ENCODE peak calls at places on chromosomes 5 and 9, in nine cellular contexts. U is lower lobe of right lung, E is left ventricle myocardium inferior, M is Peyer's patch, C is aorta, P is hepatocyte, V is uterus, I is neuronal stem cell, S is vagina. Q is an unnamed sample.

GRCh38 chr9:115104908-115105307 is 13.0 kb downstream of the TNC start:
- DNase-seq in M (no peak), P (no peak), V (no peak), E (no peak), U (no peak), S (no peak), I (no peak), C (no peak), Q (no peak)

GRCh38 chr9:129406278-129407225 is 214.3 kb downstream of the C9orf50 start:
- DNase-seq in P (no peak), I (no peak), S (no peak), V (peak), E (peak), C (no peak), U (peak), M (no peak), Q (no peak)

GRCh38 chr5:124285071-124285470 is 461.4 kb downstream of the ZNF608 start:
- DNase-seq in P (no peak), U (no peak), M (no peak), V (no peak), E (no peak), I (no peak), S (no peak), C (no peak), Q (no peak)

GRCh38 chr9:111427186-111427585 is 57.0 kb downstream of the ECPAS start:
- DNase-seq in E (no peak), U (no peak), P (no peak), C (no peak), V (no peak), S (no peak), I (no peak), M (no peak), Q (no peak)

GRCh38 chr5:57438162-57438561 is 44.4 kb downstream of the ACTBL2 start:
- DNase-seq in E (no peak), U (no peak), P (no peak), M (no peak), I (no peak), C (no peak), S (no peak), V (no peak), Q (no peak)

GRCh38 chr5:149130932-149131273 is 10.4 kb upstream of the ABLIM3 start:
- DNase-seq in E (no peak), M (no peak), I (no peak), U (no peak), P (peak), S (no peak), V (no peak), C (no peak), Q (no peak)

GRCh38 chr9:17742065-17742464 is 163.2 kb downstream of the SH3GL2 start:
- DNase-seq in I (peak), S (no peak), U (no peak), M (no peak), E (no peak), P (no peak), V (no peak), C (no peak), Q (no peak)

GRCh38 chr9:33378121-33378795 is 24.1 kb downstream of the AQP7 start:
- DNase-seq in M (no peak), P (no peak), E (no peak), U (no peak), V (no peak), C (peak), I (no peak), S (no peak), Q (no peak)

GRCh38 chr5:89289604-89290003 is 406.6 kb upstream of the MEF2C start:
- DNase-seq in V (no peak), U (no peak), M (no peak), S (no peak), P (no peak), I (no peak), C (no peak), E (no peak), Q (no peak)

GRCh38 chr9:4680178-4680535 is 788 bp downstream of the CDC37L1 start:
- DNase-seq in M (no peak), U (no peak), V (no peak), E (no peak), S (no peak), I (no peak), C (no peak), P (peak), Q (no peak)

DNA sequence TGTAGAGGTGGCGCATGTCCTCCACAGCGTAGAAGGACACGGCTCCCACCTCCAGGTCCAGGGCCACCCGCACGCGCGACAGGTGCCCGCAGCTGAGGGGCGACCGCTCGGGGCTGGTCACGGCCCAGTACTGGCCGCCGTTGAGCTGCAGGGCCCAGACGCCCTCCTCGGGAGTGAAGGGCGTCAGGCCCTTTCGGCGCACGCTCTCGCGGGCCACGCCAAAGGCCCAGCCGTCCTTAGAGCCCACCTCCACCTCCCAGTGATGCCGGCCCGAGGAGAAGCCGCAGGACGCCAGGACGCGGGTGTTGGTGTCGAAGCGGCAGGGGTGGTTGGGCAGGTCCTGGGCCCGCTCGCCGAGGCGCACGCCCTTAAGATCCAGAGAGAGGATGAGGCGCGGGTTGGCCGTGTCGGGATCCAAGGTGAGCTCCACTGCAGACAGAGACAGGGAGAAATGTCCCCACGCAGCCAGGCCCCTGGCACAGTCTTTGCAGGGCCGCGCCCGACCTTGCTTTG is 9.7 kb downstream of the TRIM7 start:
- DNase-seq in I (no peak), C (peak), U (no peak), V (no peak), E (no peak), S (no peak), M (no peak), P (no peak), Q (no peak)
- H3K27ac ChIP-seq in I (no peak), C (no peak), U (no peak), V (no peak), E (no peak), S (no peak), M (no peak), P (no peak), Q (no peak)

DNA sequence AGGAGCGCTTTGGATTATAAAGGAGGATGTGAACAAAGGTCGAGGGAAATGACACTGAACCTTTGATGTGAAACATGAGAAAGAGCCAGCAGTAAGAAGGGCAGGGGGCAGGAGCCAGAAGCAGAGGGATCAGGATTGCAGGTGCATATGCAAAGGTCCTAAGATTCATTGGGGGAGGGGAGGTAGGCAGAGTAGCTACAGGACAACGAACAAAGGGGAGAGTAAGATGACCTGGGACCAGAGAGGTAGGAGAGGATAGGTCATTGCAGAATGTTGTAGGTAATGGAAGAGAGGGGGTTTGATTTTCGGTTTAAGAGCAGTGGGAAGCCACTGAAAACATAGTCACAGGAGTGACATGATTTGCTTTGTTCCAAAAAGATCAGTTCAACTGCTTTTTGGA is 129.2 kb upstream of the TRPM3 start:
- DNase-seq in E (no peak), U (no peak), V (no peak), P (peak), C (no peak), S (no peak), M (no peak), I (no peak), Q (no peak)
- H3K4me3 ChIP-seq in E (no peak), U (no peak), V (no peak), P (no peak), C (no peak), S (no peak), M (no peak), I (no peak), Q (no peak)

GRCh38 chr5:7789567-7789966 is 61.4 kb downstream of the CFAP90 start:
- DNase-seq in U (no peak), E (no peak), I (no peak), S (no peak), V (no peak), P (no peak), C (no peak), M (no peak), Q (no peak)
- H3K27ac ChIP-seq in U (no peak), E (no peak), I (no peak), S (no peak), V (no peak), P (no peak), C (no peak), M (no peak), Q (no peak)

GRCh38 chr9:14313378-14313940 is 482 bp downstream of the NFIB start:
- DNase-seq in E (no peak), P (peak), S (no peak), C (no peak), U (no peak), I (no peak), V (no peak), M (no peak), Q (no peak)
- H3K4me3 ChIP-seq in E (peak), P (peak), S (peak), C (peak), U (peak), I (peak), V (peak), M (peak), Q (no peak)

DNA sequence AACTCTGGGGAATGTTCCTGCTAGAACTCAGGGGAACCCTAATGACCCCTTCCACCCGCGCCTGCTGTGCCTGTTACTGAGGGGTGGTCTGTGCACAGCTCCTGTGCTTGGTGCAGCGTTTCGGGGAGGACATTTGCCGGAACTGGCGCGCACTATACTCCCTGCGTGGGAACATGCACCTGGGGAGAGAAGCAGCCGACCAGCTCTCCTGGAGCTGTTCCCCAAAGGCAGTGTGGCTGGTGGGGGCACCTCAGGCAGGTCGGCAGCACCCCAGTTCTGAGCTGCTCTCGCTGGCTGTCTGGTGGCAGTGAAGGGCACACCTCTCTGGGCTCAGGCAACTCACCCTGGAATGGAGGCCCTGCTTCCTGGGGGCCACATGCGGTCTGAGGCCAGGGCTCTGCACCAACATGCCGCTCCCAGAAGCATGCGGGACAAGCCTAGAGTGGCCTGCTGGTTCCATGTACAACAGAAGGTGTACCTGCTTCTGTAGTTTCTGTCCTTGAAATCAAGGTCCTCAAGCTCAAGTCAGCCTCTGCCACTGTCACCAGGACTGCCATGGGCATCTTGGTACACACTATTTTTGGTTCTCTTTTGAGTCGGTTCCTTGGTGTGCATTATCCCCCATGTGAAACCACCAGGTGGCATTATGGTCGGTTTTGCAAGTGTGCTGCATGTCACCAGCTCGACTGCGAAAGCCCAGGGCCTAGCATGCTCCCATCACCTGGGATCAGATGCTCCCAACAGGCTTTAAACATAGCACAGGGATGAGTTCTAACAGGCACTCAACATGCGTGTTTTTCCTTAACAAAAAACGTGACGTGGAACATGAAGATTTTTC is 7.8 kb upstream of the MRNIP start:
- DNase-seq in I (no peak), P (no peak), U (no peak), C (peak), S (no peak), M (no peak), E (no peak), V (no peak), Q (no peak)
- H3K27ac ChIP-seq in I (no peak), P (no peak), U (no peak), C (no peak), S (no peak), M (no peak), E (peak), V (no peak), Q (no peak)

Q was measured in CD8-positive, alpha-beta T cell.